ENCODE peak calls at places on chromosomes 7 and 10, in eight cellular contexts. One of them, this sample, is unnamed.
A peak's percentile ranks its signal among the peaks of the same experiment; 100 is the strongest.

GRCh38 chr10:46033602-46034011 is 3.2 kb upstream of the NCOA4 start:
- DNase-seq in lower lobe of right lung: no peak
- DNase-seq in PC-9: peak; percentile 81
- DNase-seq in pancreas: no peak
- DNase-seq in fibroblast of lung: peak; percentile 63
- DNase-seq in foreskin keratinocyte: no peak
- DNase-seq in colonic mucosa: no peak
- DNase-seq in mammary epithelial cell: peak; percentile 73
- DNase-seq in this sample: no peak

GRCh38 chr7:159136442-159136841 is 8.2 kb downstream of the VIPR2 start:
- DNase-seq in foreskin keratinocyte: no peak
- DNase-seq in colonic mucosa: no peak
- DNase-seq in pancreas: no peak
- DNase-seq in PC-9: no peak
- DNase-seq in mammary epithelial cell: no peak
- DNase-seq in lower lobe of right lung: no peak
- DNase-seq in fibroblast of lung: no peak
- DNase-seq in this sample: peak; percentile 50

GRCh38 chr10:94456942-94457341 is 54.6 kb downstream of the TBC1D12 start:
- DNase-seq in colonic mucosa: no peak
- DNase-seq in pancreas: no peak
- DNase-seq in PC-9: no peak
- DNase-seq in foreskin keratinocyte: no peak
- DNase-seq in mammary epithelial cell: no peak
- DNase-seq in lower lobe of right lung: no peak
- DNase-seq in fibroblast of lung: no peak
- DNase-seq in this sample: no peak

GRCh38 chr7:69775231-69775771 is 177.0 kb downstream of the AUTS2 start:
- DNase-seq in colonic mucosa: peak; percentile 19
- DNase-seq in pancreas: no peak
- DNase-seq in PC-9: peak; percentile 42
- DNase-seq in foreskin keratinocyte: no peak
- DNase-seq in mammary epithelial cell: no peak
- DNase-seq in lower lobe of right lung: no peak
- DNase-seq in fibroblast of lung: peak; percentile 23
- DNase-seq in this sample: no peak

GRCh38 chr7:42237162-42237821 is at the start of gene GLI3:
- DNase-seq in fibroblast of lung: peak; percentile 96
- DNase-seq in lower lobe of right lung: peak; percentile 74
- DNase-seq in foreskin keratinocyte: peak; percentile 83
- DNase-seq in mammary epithelial cell: peak; percentile 93
- DNase-seq in pancreas: peak; percentile 49
- DNase-seq in PC-9: no peak
- DNase-seq in colonic mucosa: peak; percentile 76
- DNase-seq in this sample: peak; percentile 93

GRCh38 chr7:90736968-90737939 is 141.1 kb downstream of the CDK14 start:
- DNase-seq in lower lobe of right lung: no peak
- DNase-seq in foreskin keratinocyte: no peak
- DNase-seq in fibroblast of lung: no peak
- DNase-seq in mammary epithelial cell: no peak
- DNase-seq in PC-9: no peak
- DNase-seq in colonic mucosa: no peak
- DNase-seq in pancreas: no peak
- DNase-seq in this sample: no peak

GRCh38 chr7:132784406-132784805 is 208.1 kb upstream of the PLXNA4 start:
- DNase-seq in PC-9: no peak
- DNase-seq in pancreas: no peak
- DNase-seq in colonic mucosa: no peak
- DNase-seq in lower lobe of right lung: no peak
- DNase-seq in foreskin keratinocyte: no peak
- DNase-seq in mammary epithelial cell: no peak
- DNase-seq in fibroblast of lung: no peak
- DNase-seq in this sample: no peak

GRCh38 chr10:119737827-119738226 is 12.0 kb downstream of the INPP5F start:
- DNase-seq in PC-9: peak; percentile 91
- DNase-seq in fibroblast of lung: peak; percentile 88
- DNase-seq in foreskin keratinocyte: peak; percentile 78
- DNase-seq in colonic mucosa: peak; percentile 40
- DNase-seq in pancreas: no peak
- DNase-seq in mammary epithelial cell: peak; percentile 84
- DNase-seq in lower lobe of right lung: no peak
- DNase-seq in this sample: no peak

GRCh38 chr10:59079386-59080226 is 96.8 kb upstream of the PHYHIPL start:
- DNase-seq in PC-9: peak; percentile 50
- DNase-seq in mammary epithelial cell: peak; percentile 46
- DNase-seq in lower lobe of right lung: no peak
- DNase-seq in fibroblast of lung: peak; percentile 90
- DNase-seq in foreskin keratinocyte: no peak
- DNase-seq in colonic mucosa: no peak
- DNase-seq in pancreas: peak; percentile 5
- DNase-seq in this sample: no peak

GRCh38 chr10:59876695-59877094 is 29.7 kb downstream of the CCDC6 start:
- DNase-seq in mammary epithelial cell: peak; percentile 33
- DNase-seq in colonic mucosa: no peak
- DNase-seq in foreskin keratinocyte: no peak
- DNase-seq in fibroblast of lung: no peak
- DNase-seq in pancreas: no peak
- DNase-seq in PC-9: no peak
- DNase-seq in lower lobe of right lung: no peak
- DNase-seq in this sample: no peak

GRCh38 chr7:44140341-44140740 is 791 bp downstream of the MYL7 start:
- DNase-seq in foreskin keratinocyte: no peak
- DNase-seq in PC-9: no peak
- DNase-seq in pancreas: no peak
- DNase-seq in fibroblast of lung: no peak
- DNase-seq in lower lobe of right lung: no peak
- DNase-seq in colonic mucosa: no peak
- DNase-seq in mammary epithelial cell: no peak
- DNase-seq in this sample: no peak

GRCh38 chr10:119616879-119617580 is 20.3 kb upstream of the TIAL1 start:
- DNase-seq in fibroblast of lung: peak; percentile 45
- DNase-seq in colonic mucosa: no peak
- DNase-seq in lower lobe of right lung: no peak
- DNase-seq in pancreas: no peak
- DNase-seq in PC-9: no peak
- DNase-seq in foreskin keratinocyte: no peak
- DNase-seq in mammary epithelial cell: no peak
- DNase-seq in this sample: no peak

GRCh38 chr7:54879776-54880175 is 120.8 kb upstream of the SEC61G start:
- DNase-seq in foreskin keratinocyte: no peak
- DNase-seq in pancreas: no peak
- DNase-seq in lower lobe of right lung: no peak
- DNase-seq in colonic mucosa: no peak
- DNase-seq in PC-9: no peak
- DNase-seq in mammary epithelial cell: no peak
- DNase-seq in fibroblast of lung: no peak
- DNase-seq in this sample: no peak

GRCh38 chr7:74023037-74023436 is 4.9 kb upstream of the ELN start:
- DNase-seq in PC-9: peak; percentile 57
- DNase-seq in lower lobe of right lung: no peak
- DNase-seq in fibroblast of lung: peak; percentile 43
- DNase-seq in colonic mucosa: no peak
- DNase-seq in foreskin keratinocyte: no peak
- DNase-seq in pancreas: no peak
- DNase-seq in mammary epithelial cell: peak; percentile 40
- DNase-seq in this sample: peak; percentile 97

GRCh38 chr7:70719120-70719519 is 412.8 kb upstream of the GALNT17 start:
- DNase-seq in PC-9: no peak
- DNase-seq in lower lobe of right lung: no peak
- DNase-seq in fibroblast of lung: no peak
- DNase-seq in pancreas: no peak
- DNase-seq in foreskin keratinocyte: no peak
- DNase-seq in mammary epithelial cell: no peak
- DNase-seq in colonic mucosa: no peak
- DNase-seq in this sample: no peak

GRCh38 chr10:32048282-32048681 is 7.9 kb downstream of the KIF5B start:
- DNase-seq in foreskin keratinocyte: no peak
- DNase-seq in fibroblast of lung: no peak
- DNase-seq in pancreas: no peak
- DNase-seq in mammary epithelial cell: no peak
- DNase-seq in colonic mucosa: no peak
- DNase-seq in lower lobe of right lung: no peak
- DNase-seq in PC-9: no peak
- DNase-seq in this sample: no peak
- H3K4me1 ChIP-seq in foreskin keratinocyte: peaks cover 44% of the 10 kb centered on the region
- H3K4me1 ChIP-seq in fibroblast of lung: peaks cover 7% of the 10 kb centered on the region
- H3K4me1 ChIP-seq in pancreas: peaks cover 40% of the 10 kb centered on the region
- H3K4me1 ChIP-seq in mammary epithelial cell: peaks cover 12% of the 10 kb centered on the region
- H3K4me1 ChIP-seq in colonic mucosa: no peaks in the 10 kb centered on the region
- H3K4me1 ChIP-seq in lower lobe of right lung: peaks cover 84% of the 10 kb centered on the region
- H3K4me1 ChIP-seq in PC-9: peaks cover 12% of the 10 kb centered on the region
- H3K4me1 ChIP-seq in this sample: no peaks in the 10 kb centered on the region

DNA sequence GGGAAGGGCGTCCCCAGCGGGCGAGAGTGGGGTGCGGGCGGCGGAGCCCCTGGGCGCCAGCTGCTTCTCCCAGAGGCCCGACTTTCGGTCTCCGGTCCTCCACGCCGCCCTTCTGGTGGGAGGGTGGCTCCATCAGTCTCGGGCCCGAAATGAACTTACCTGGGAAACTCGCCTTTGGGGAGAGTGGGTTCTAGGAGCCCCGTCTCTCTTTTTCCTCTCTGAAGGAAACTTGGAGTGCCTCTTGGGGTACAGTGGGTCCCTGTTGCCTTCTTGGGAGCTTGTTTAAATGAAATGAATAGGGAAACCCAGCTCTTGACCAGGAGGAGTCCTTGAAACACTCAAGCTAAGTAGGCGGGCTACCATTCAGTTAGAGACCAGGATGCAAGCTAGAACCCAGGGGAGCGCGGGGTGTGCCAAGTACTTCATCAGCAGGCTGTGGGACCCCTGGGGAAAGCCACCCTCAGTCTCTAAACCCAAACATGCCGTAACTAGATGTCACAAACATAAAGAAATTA is 1.3 kb downstream of the SLC26A4 start:
- DNase-seq in lower lobe of right lung: no peak
- DNase-seq in colonic mucosa: no peak
- DNase-seq in foreskin keratinocyte: no peak
- DNase-seq in fibroblast of lung: no peak
- DNase-seq in pancreas: no peak
- DNase-seq in mammary epithelial cell: no peak
- DNase-seq in PC-9: no peak
- DNase-seq in this sample: no peak
- TF ChIP-seq CTCF in lower lobe of right lung: no peak
- TF ChIP-seq CTCF in colonic mucosa: no peak
- TF ChIP-seq CTCF in foreskin keratinocyte: no peak
- TF ChIP-seq CTCF in fibroblast of lung: no peak
- TF ChIP-seq CTCF in pancreas: no peak
- TF ChIP-seq CTCF in mammary epithelial cell: no peak
- TF ChIP-seq CTCF in PC-9: no peak
- TF ChIP-seq CTCF in this sample: no peak

GRCh38 chr7:31368620-31369019 is 28.1 kb upstream of the NEUROD6 start:
- DNase-seq in foreskin keratinocyte: no peak
- DNase-seq in colonic mucosa: no peak
- DNase-seq in lower lobe of right lung: no peak
- DNase-seq in PC-9: no peak
- DNase-seq in mammary epithelial cell: no peak
- DNase-seq in pancreas: no peak
- DNase-seq in fibroblast of lung: no peak
- DNase-seq in this sample: no peak

GRCh38 chr7:31372538-31372937 is 32.0 kb upstream of the NEUROD6 start:
- DNase-seq in mammary epithelial cell: no peak
- DNase-seq in colonic mucosa: no peak
- DNase-seq in PC-9: no peak
- DNase-seq in lower lobe of right lung: no peak
- DNase-seq in pancreas: no peak
- DNase-seq in fibroblast of lung: no peak
- DNase-seq in foreskin keratinocyte: no peak
- DNase-seq in this sample: no peak

GRCh38 chr7:31373337-31374289 is 33.1 kb upstream of the NEUROD6 start:
- DNase-seq in lower lobe of right lung: no peak
- DNase-seq in PC-9: no peak
- DNase-seq in foreskin keratinocyte: peak; percentile 16
- DNase-seq in fibroblast of lung: peak; percentile 48
- DNase-seq in pancreas: peak; percentile 13
- DNase-seq in mammary epithelial cell: peak; percentile 47
- DNase-seq in colonic mucosa: peak; percentile 58
- DNase-seq in this sample: no peak

GRCh38 chr7:31371621-31372020 is 31.1 kb upstream of the NEUROD6 start:
- DNase-seq in fibroblast of lung: no peak
- DNase-seq in PC-9: no peak
- DNase-seq in foreskin keratinocyte: no peak
- DNase-seq in mammary epithelial cell: no peak
- DNase-seq in colonic mucosa: no peak
- DNase-seq in pancreas: no peak
- DNase-seq in lower lobe of right lung: no peak
- DNase-seq in this sample: no peak

DNA sequence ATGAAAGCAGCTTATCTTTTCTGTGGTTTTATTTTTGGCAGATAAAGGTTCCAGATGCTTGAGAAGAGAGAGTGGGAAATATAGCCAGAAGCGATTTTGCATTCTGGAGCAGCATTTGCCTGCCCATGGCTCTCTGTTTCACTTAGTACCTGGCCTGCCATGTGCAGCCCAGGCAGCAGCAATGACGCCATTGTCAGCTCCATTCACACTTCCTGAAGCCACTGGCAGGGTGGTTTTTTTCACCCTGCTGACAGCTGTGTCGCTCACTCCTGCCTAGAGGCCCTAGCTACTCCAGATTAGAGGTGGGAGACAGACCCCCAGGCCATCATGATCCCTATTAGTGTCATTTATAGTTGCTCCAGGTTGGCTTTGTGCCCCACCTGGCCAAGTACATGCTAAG is 30.1 kb upstream of the NEUROD6 start:
- DNase-seq in foreskin keratinocyte: no peak
- DNase-seq in lower lobe of right lung: no peak
- DNase-seq in PC-9: no peak
- DNase-seq in colonic mucosa: no peak
- DNase-seq in pancreas: no peak
- DNase-seq in fibroblast of lung: no peak
- DNase-seq in mammary epithelial cell: no peak
- DNase-seq in this sample: no peak
- H3K4me1 ChIP-seq in foreskin keratinocyte: no peaks in the 10 kb centered on the region
- H3K4me1 ChIP-seq in lower lobe of right lung: no peaks in the 10 kb centered on the region
- H3K4me1 ChIP-seq in PC-9: no peaks in the 10 kb centered on the region
- H3K4me1 ChIP-seq in colonic mucosa: no peaks in the 10 kb centered on the region
- H3K4me1 ChIP-seq in pancreas: peaks cover 6% of the 10 kb centered on the region
- H3K4me1 ChIP-seq in fibroblast of lung: no peaks in the 10 kb centered on the region
- H3K4me1 ChIP-seq in mammary epithelial cell: no peaks in the 10 kb centered on the region
- H3K4me1 ChIP-seq in this sample: no peaks in the 10 kb centered on the region

DNA sequence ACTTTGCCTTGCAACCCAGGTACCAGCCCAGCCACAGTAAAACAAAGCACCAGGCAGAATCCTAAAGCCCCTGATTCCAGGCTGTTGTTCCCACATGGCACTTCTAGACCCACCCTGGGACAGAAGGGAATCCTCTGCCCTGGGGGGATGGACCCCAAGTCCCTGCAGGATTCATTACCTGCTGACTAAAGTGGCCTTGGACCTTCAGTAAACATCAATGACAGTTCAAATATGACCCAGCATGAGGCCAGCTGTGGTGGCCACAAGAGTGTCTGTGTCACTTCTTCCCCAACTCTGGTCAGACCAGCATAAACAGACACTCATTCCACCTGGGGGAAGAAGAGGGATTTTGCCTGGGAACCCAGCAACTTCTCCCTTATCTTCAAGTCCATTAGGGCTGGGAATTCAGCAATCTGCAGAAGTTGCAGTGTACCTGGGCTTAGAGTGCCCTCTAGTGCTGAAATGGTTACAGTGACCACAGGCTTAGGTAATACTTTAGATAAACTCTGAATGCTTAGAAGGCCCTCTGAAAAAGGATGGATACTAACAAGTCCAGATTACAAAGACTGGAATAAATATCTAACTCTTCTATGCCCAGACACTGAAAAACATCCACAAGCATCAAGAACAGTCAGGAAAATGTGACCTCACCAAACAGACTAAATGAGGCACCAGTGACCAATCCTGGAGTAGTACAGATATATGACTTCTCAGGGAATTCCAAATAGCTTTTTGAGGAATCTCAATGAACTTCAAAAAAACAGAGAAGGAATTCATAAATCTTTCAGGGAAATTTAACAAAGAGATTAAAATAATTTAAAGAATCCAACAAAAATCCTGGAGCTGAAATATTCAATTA is 108.5 kb upstream of the TMEM168 start:
- DNase-seq in colonic mucosa: peak; percentile 71
- DNase-seq in lower lobe of right lung: no peak
- DNase-seq in mammary epithelial cell: peak; percentile 62
- DNase-seq in pancreas: peak; percentile 30
- DNase-seq in PC-9: peak; percentile 45
- DNase-seq in fibroblast of lung: peak; percentile 82
- DNase-seq in foreskin keratinocyte: peak; percentile 19
- DNase-seq in this sample: no peak
- TF ChIP-seq CTCF in colonic mucosa: peak; percentile 75
- TF ChIP-seq CTCF in lower lobe of right lung: peak; percentile 71
- TF ChIP-seq CTCF in mammary epithelial cell: peak; percentile 81
- TF ChIP-seq CTCF in pancreas: peak; percentile 61
- TF ChIP-seq CTCF in PC-9: peak; percentile 87
- TF ChIP-seq CTCF in fibroblast of lung: peak; percentile 88
- TF ChIP-seq CTCF in foreskin keratinocyte: peak; percentile 94
- TF ChIP-seq CTCF in this sample: peak; percentile 27

This sample was measured in ascending aorta.